ENCODE peak calls at places on chromosomes 11 and 22, in five cellular contexts. One of them, this sample, is unnamed.

GRCh38 chr11:17412488-17413180 is 24.2 kb upstream of the KCNJ11 start:
- DNase-seq in naive thymus-derived CD8-positive, alpha-beta T cell: no peak
- DNase-seq in HFF-Myc: no peak
- DNase-seq in activated CD4-positive, alpha-beta T cell treated with anti-CD3 and anti-CD28 coated beads, Interleukin-2, amount 50 U/mL, for 48 hours: no peak
- DNase-seq in dermis blood vessel endothelial cell: no peak
- DNase-seq in this sample: no peak

GRCh38 chr22:38724926-38725571 is 19.3 kb downstream of the GTPBP1 start:
- DNase-seq in naive thymus-derived CD8-positive, alpha-beta T cell: no peak
- DNase-seq in HFF-Myc: no peak
- DNase-seq in activated CD4-positive, alpha-beta T cell treated with anti-CD3 and anti-CD28 coated beads, Interleukin-2, amount 50 U/mL, for 48 hours: no peak
- DNase-seq in dermis blood vessel endothelial cell: peak
- DNase-seq in this sample: no peak

GRCh38 chr11:21169639-21170038 is 500.3 kb downstream of the NELL1 start:
- DNase-seq in naive thymus-derived CD8-positive, alpha-beta T cell: no peak
- DNase-seq in HFF-Myc: no peak
- DNase-seq in activated CD4-positive, alpha-beta T cell treated with anti-CD3 and anti-CD28 coated beads, Interleukin-2, amount 50 U/mL, for 48 hours: no peak
- DNase-seq in dermis blood vessel endothelial cell: no peak
- DNase-seq in this sample: no peak

GRCh38 chr11:131108780-131109179 is 192.5 kb upstream of the SNX19 start:
- DNase-seq in naive thymus-derived CD8-positive, alpha-beta T cell: no peak
- DNase-seq in HFF-Myc: no peak
- DNase-seq in activated CD4-positive, alpha-beta T cell treated with anti-CD3 and anti-CD28 coated beads, Interleukin-2, amount 50 U/mL, for 48 hours: no peak
- DNase-seq in dermis blood vessel endothelial cell: no peak
- DNase-seq in this sample: no peak

GRCh38 chr22:48703265-48703941 is 1124.3 kb downstream of the BRD1 start:
- DNase-seq in naive thymus-derived CD8-positive, alpha-beta T cell: no peak
- DNase-seq in HFF-Myc: no peak
- DNase-seq in activated CD4-positive, alpha-beta T cell treated with anti-CD3 and anti-CD28 coated beads, Interleukin-2, amount 50 U/mL, for 48 hours: no peak
- DNase-seq in dermis blood vessel endothelial cell: no peak
- DNase-seq in this sample: no peak

GRCh38 chr11:69542314-69543168 is 61.1 kb downstream of the LINC01488 start:
- DNase-seq in naive thymus-derived CD8-positive, alpha-beta T cell: no peak
- DNase-seq in HFF-Myc: no peak
- DNase-seq in activated CD4-positive, alpha-beta T cell treated with anti-CD3 and anti-CD28 coated beads, Interleukin-2, amount 50 U/mL, for 48 hours: no peak
- DNase-seq in dermis blood vessel endothelial cell: no peak
- DNase-seq in this sample: no peak

GRCh38 chr22:17120281-17120680 is 879 bp downstream of the TMEM121B start:
- DNase-seq in naive thymus-derived CD8-positive, alpha-beta T cell: peak
- DNase-seq in HFF-Myc: no peak
- DNase-seq in activated CD4-positive, alpha-beta T cell treated with anti-CD3 and anti-CD28 coated beads, Interleukin-2, amount 50 U/mL, for 48 hours: peak
- DNase-seq in dermis blood vessel endothelial cell: peak
- DNase-seq in this sample: no peak

GRCh38 chr22:19517171-19517500 is 7.1 kb downstream of the CLDN5 start:
- DNase-seq in naive thymus-derived CD8-positive, alpha-beta T cell: no peak
- DNase-seq in HFF-Myc: no peak
- DNase-seq in activated CD4-positive, alpha-beta T cell treated with anti-CD3 and anti-CD28 coated beads, Interleukin-2, amount 50 U/mL, for 48 hours: no peak
- DNase-seq in dermis blood vessel endothelial cell: no peak
- DNase-seq in this sample: no peak

GRCh38 chr11:31412946-31413345 is 43.3 kb downstream of the DNAJC24 start:
- DNase-seq in naive thymus-derived CD8-positive, alpha-beta T cell: no peak
- DNase-seq in HFF-Myc: no peak
- DNase-seq in activated CD4-positive, alpha-beta T cell treated with anti-CD3 and anti-CD28 coated beads, Interleukin-2, amount 50 U/mL, for 48 hours: no peak
- DNase-seq in dermis blood vessel endothelial cell: no peak
- DNase-seq in this sample: no peak

GRCh38 chr11:776459-777287 is 614 bp downstream of the GATD1 start:
- DNase-seq in naive thymus-derived CD8-positive, alpha-beta T cell: no peak
- DNase-seq in HFF-Myc: no peak
- DNase-seq in activated CD4-positive, alpha-beta T cell treated with anti-CD3 and anti-CD28 coated beads, Interleukin-2, amount 50 U/mL, for 48 hours: peak
- DNase-seq in dermis blood vessel endothelial cell: peak
- DNase-seq in this sample: no peak

GRCh38 chr22:36439481-36440271 is 41.8 kb downstream of the TXN2 start:
- DNase-seq in naive thymus-derived CD8-positive, alpha-beta T cell: no peak
- DNase-seq in HFF-Myc: peak
- DNase-seq in activated CD4-positive, alpha-beta T cell treated with anti-CD3 and anti-CD28 coated beads, Interleukin-2, amount 50 U/mL, for 48 hours: peak
- DNase-seq in dermis blood vessel endothelial cell: peak
- DNase-seq in this sample: peak

GRCh38 chr11:127059286-127060200 is 59.0 kb upstream of the KIRREL3 start:
- DNase-seq in naive thymus-derived CD8-positive, alpha-beta T cell: no peak
- DNase-seq in HFF-Myc: no peak
- DNase-seq in activated CD4-positive, alpha-beta T cell treated with anti-CD3 and anti-CD28 coated beads, Interleukin-2, amount 50 U/mL, for 48 hours: no peak
- DNase-seq in dermis blood vessel endothelial cell: no peak
- DNase-seq in this sample: no peak

GRCh38 chr11:6544921-6545850 is 48.1 kb downstream of the DNHD1 start:
- DNase-seq in naive thymus-derived CD8-positive, alpha-beta T cell: no peak
- DNase-seq in HFF-Myc: no peak
- DNase-seq in activated CD4-positive, alpha-beta T cell treated with anti-CD3 and anti-CD28 coated beads, Interleukin-2, amount 50 U/mL, for 48 hours: no peak
- DNase-seq in dermis blood vessel endothelial cell: no peak
- DNase-seq in this sample: no peak

This sample was measured in smooth muscle cell of the brain vasculature.